ENCODE peak calls at places on chromosomes 16 and 17, in nine cellular contexts. V is hepatocyte; I is CD8-positive, alpha-beta T cell; X is pancreas; B is HL-60; U is lower leg skin; N is tibial artery; T is mucosa of descending colon; O is IMR-90. J is an unnamed sample.

GRCh38 chr16:65660390-65660789 is 538.5 kb upstream of the CDH11 start:
- DNase-seq in X (no peak), V (no peak), N (no peak), B (no peak), T (no peak), O (peak; percentile 54), I (no peak), U (no peak), J (no peak)

GRCh38 chr17:61362396-61362795 is 37.2 kb upstream of the TBX2 start:
- DNase-seq in N (no peak), V (no peak), U (no peak), B (no peak), T (no peak), X (no peak), I (no peak), O (no peak), J (no peak)

GRCh38 chr16:4660454-4661007 is 32.8 kb upstream of the NUDT16L1 start:
- DNase-seq in B (no peak), T (peak; percentile 29), I (peak; percentile 33), N (peak; percentile 71), O (peak; percentile 60), V (peak; percentile 66), X (no peak), U (no peak), J (peak; percentile 39)

GRCh38 chr16:31916056-31916488 is 42.5 kb downstream of the ZNF267 start:
- DNase-seq in T (no peak), X (no peak), V (no peak), B (no peak), U (no peak), N (no peak), O (no peak), I (no peak), J (no peak)

GRCh38 chr16:9966569-9967157 is 215.6 kb downstream of the GRIN2A start:
- DNase-seq in B (no peak), V (no peak), X (no peak), O (no peak), T (no peak), I (no peak), N (no peak), U (no peak), J (no peak)

GRCh38 chr17:63911657-63912100 is 621 bp upstream of the CSHL1 start:
- DNase-seq in N (no peak), I (peak; percentile 48), U (no peak), X (no peak), O (peak; percentile 8), V (peak; percentile 48), B (no peak), T (peak; percentile 63), J (no peak)

GRCh38 chr17:80990921-80991644 is 558 bp upstream of the CHMP6 start:
- DNase-seq in T (peak; percentile 28), U (no peak), I (no peak), V (no peak), X (no peak), B (no peak), O (no peak), N (no peak), J (no peak)

GRCh38 chr17:83010323-83011200 is 68.8 kb upstream of the METRNL start:
- DNase-seq in N (no peak), V (no peak), T (no peak), B (no peak), O (peak; percentile 69), U (no peak), I (no peak), X (no peak), J (no peak)

GRCh38 chr16:30041841-30042240 is 10.8 kb upstream of the TLCD3B start:
- DNase-seq in V (no peak), I (no peak), T (peak; percentile 52), U (no peak), B (no peak), X (no peak), N (no peak), O (peak; percentile 46), J (peak; percentile 60)

GRCh38 chr16:29674188-29674587 is 4.8 kb upstream of the QPRT start:
- DNase-seq in I (no peak), T (peak; percentile 78), X (no peak), O (peak; percentile 40), B (no peak), N (no peak), V (no peak), U (no peak), J (peak; percentile 59)

GRCh38 chr17:63840591-63841349 is 1.7 kb downstream of the SMARCD2 start:
- DNase-seq in X (no peak), B (no peak), U (no peak), T (no peak), V (no peak), N (peak; percentile 71), O (peak; percentile 8), I (no peak), J (no peak)

GRCh38 chr16:89657442-89658220 is at the start of the genes CHMP1A and SPATA33:
- DNase-seq in B (peak; percentile 61), U (peak; percentile 76), N (peak; percentile 94), V (peak; percentile 95), O (peak; percentile 81), X (peak; percentile 88), T (peak; percentile 90), I (peak; percentile 91), J (peak; percentile 85)

GRCh38 chr17:965311-965989 is 14.1 kb downstream of the NXN start:
- DNase-seq in N (no peak), I (no peak), T (no peak), B (no peak), V (peak; percentile 63), O (peak; percentile 79), U (no peak), X (no peak), J (peak; percentile 91)

GRCh38 chr17:18039535-18040286 is 503 bp downstream of the GID4 start:
- DNase-seq in V (peak; percentile 65), N (no peak), I (no peak), O (no peak), U (no peak), B (no peak), X (peak; percentile 36), T (peak; percentile 17), J (peak; percentile 11)

GRCh38 chr17:60355663-60356594 is 36.0 kb downstream of the USP32 start:
- DNase-seq in O (no peak), V (no peak), T (no peak), B (no peak), I (no peak), X (no peak), N (no peak), U (no peak), J (no peak)

GRCh38 chr17:75250009-75250471 is 11.4 kb downstream of the GGA3 start:
- DNase-seq in B (no peak), V (no peak), X (no peak), N (no peak), T (no peak), U (no peak), I (peak; percentile 49), O (peak; percentile 18), J (peak; percentile 83)

GRCh38 chr17:80826955-80827645 is 164.5 kb upstream of the CHMP6 start:
- DNase-seq in O (peak; percentile 99), U (peak; percentile 80), T (no peak), I (no peak), V (peak; percentile 50), X (no peak), N (peak; percentile 90), B (no peak), J (peak; percentile 92)

GRCh38 chr17:59167571-59168001 is 12.0 kb downstream of the PRR11 start:
- DNase-seq in O (peak; percentile 59), B (no peak), X (no peak), V (no peak), U (no peak), N (no peak), I (no peak), T (no peak), J (no peak)

GRCh38 chr17:82243648-82244412 is 15.0 kb downstream of the SLC16A3 start:
- DNase-seq in O (no peak), V (no peak), T (no peak), X (no peak), N (no peak), I (no peak), B (no peak), U (no peak), J (no peak)

GRCh38 chr16:4625617-4626159 is 1.1 kb downstream of the MGRN1 start:
- DNase-seq in I (no peak), U (no peak), B (no peak), T (no peak), O (no peak), X (peak; percentile 54), N (no peak), V (no peak), J (no peak)

GRCh38 chr16:80669673-80670072 is 128.9 kb downstream of the DYNLRB2 start:
- DNase-seq in I (no peak), X (no peak), O (no peak), U (no peak), T (no peak), B (no peak), V (no peak), N (no peak), J (no peak)

GRCh38 chr17:57112994-57113393 is 27.9 kb downstream of the AKAP1 start:
- DNase-seq in T (no peak), X (no peak), U (no peak), I (no peak), N (no peak), V (no peak), O (no peak), B (no peak), J (no peak)

GRCh38 chr17:31126318-31126717 is 31.5 kb downstream of the NF1 start:
- DNase-seq in X (no peak), B (no peak), T (no peak), I (no peak), V (no peak), N (no peak), O (no peak), U (no peak), J (no peak)
- H3K4me3 ChIP-seq in X (no peak overlapping the region), B (no peak overlapping the region), T (no peak overlapping the region), I (no peak overlapping the region), V (no peak overlapping the region), N (no peak overlapping the region), O (no peak overlapping the region), U (no peak overlapping the region), J (no peak overlapping the region)

DNA sequence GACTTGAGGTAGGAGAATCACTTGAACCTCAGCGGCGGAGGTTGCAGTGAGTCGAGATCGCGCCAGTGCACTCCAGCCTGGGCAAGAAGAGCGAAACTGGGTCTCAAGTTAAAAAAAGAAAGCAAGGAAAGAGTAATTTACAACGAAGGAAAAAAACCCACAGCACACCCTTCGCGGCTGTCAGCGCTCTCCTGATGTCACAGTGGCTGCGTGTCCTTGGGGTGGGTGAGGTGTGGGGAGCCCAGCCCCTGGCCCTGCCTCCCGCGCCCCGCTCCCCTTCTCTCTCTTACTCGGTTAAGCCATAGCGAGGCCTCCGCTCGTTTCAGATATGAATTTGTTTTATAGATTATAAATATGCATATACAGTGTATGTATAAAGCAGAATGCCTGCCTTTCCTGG is 740 bp upstream of the JPT2 start:
- DNase-seq in X (no peak), V (no peak), O (no peak), N (no peak), U (no peak), T (peak; percentile 14), B (no peak), I (no peak), J (no peak)
- H3K4me3 ChIP-seq in X (peak overlapping the region; percentile 65), V (no peak overlapping the region), O (no peak overlapping the region), N (peak overlapping the region; percentile 93), U (no peak overlapping the region), T (no peak overlapping the region), B (no peak overlapping the region), I (no peak overlapping the region), J (no peak overlapping the region)

GRCh38 chr17:72150632-72151460 is 30.0 kb downstream of the SOX9 start:
- DNase-seq in N (no peak), O (no peak), V (no peak), I (no peak), B (no peak), U (no peak), T (no peak), X (no peak), J (no peak)
- H3K4me3 ChIP-seq in N (no peak overlapping the region), O (no peak overlapping the region), V (no peak overlapping the region), I (no peak overlapping the region), B (no peak overlapping the region), U (no peak overlapping the region), T (no peak overlapping the region), X (no peak overlapping the region), J (no peak overlapping the region)

GRCh38 chr16:54655171-54655590 is 275.5 kb upstream of the IRX5 start:
- DNase-seq in X (peak; percentile 3), I (no peak), B (no peak), O (no peak), N (peak; percentile 71), T (no peak), U (peak; percentile 22), V (peak; percentile 15), J (no peak)
- H3K4me3 ChIP-seq in X (no peak overlapping the region), I (no peak overlapping the region), B (no peak overlapping the region), O (no peak overlapping the region), N (peak overlapping the region; percentile 35), T (no peak overlapping the region), U (no peak overlapping the region), V (no peak overlapping the region), J (no peak overlapping the region)

J was measured in fibroblast of villous mesenchyme.